ENCODE peak calls at places on chromosomes 12 and 14, in eight cellular contexts. One of them, this sample, is unnamed.

GRCh38 chr12:47356129-47356622 is 276.4 kb upstream of the AMIGO2 start:
- DNase-seq in islet precursor cell: no peak
- DNase-seq in colonic mucosa: no peak
- DNase-seq in NAMALWA: peak
- DNase-seq in naive B cell: peak
- DNase-seq in fibroblast of lung: no peak
- DNase-seq in MM.1S: no peak
- DNase-seq in NCI-H2029: no peak
- DNase-seq in this sample: peak

GRCh38 chr14:53894456-53894855 is 62.2 kb downstream of the BMP4 start:
- DNase-seq in islet precursor cell: no peak
- DNase-seq in colonic mucosa: no peak
- DNase-seq in NAMALWA: no peak
- DNase-seq in naive B cell: no peak
- DNase-seq in fibroblast of lung: peak
- DNase-seq in MM.1S: peak
- DNase-seq in NCI-H2029: no peak
- DNase-seq in this sample: peak

GRCh38 chr14:96201965-96202364 is 2.7 kb upstream of the BDKRB2 start:
- DNase-seq in islet precursor cell: no peak
- DNase-seq in colonic mucosa: no peak
- DNase-seq in NAMALWA: no peak
- DNase-seq in naive B cell: no peak
- DNase-seq in fibroblast of lung: no peak
- DNase-seq in MM.1S: no peak
- DNase-seq in NCI-H2029: no peak
- DNase-seq in this sample: no peak

GRCh38 chr12:117671734-117672133 is 297.1 kb downstream of the KSR2 start:
- DNase-seq in islet precursor cell: peak
- DNase-seq in colonic mucosa: no peak
- DNase-seq in NAMALWA: peak
- DNase-seq in naive B cell: no peak
- DNase-seq in fibroblast of lung: peak
- DNase-seq in MM.1S: no peak
- DNase-seq in NCI-H2029: peak
- DNase-seq in this sample: no peak

GRCh38 chr12:88371416-88372183 is 208.7 kb downstream of the KITLG start:
- DNase-seq in islet precursor cell: no peak
- DNase-seq in colonic mucosa: peak
- DNase-seq in NAMALWA: no peak
- DNase-seq in naive B cell: no peak
- DNase-seq in fibroblast of lung: no peak
- DNase-seq in MM.1S: no peak
- DNase-seq in NCI-H2029: no peak
- DNase-seq in this sample: peak

GRCh38 chr14:98957211-98958047 is 314.6 kb downstream of the BCL11B start:
- DNase-seq in islet precursor cell: peak
- DNase-seq in colonic mucosa: peak
- DNase-seq in NAMALWA: no peak
- DNase-seq in naive B cell: no peak
- DNase-seq in fibroblast of lung: peak
- DNase-seq in MM.1S: no peak
- DNase-seq in NCI-H2029: no peak
- DNase-seq in this sample: peak

GRCh38 chr12:115489253-115489652 is 788.2 kb downstream of the MED13L start:
- DNase-seq in islet precursor cell: no peak
- DNase-seq in colonic mucosa: no peak
- DNase-seq in NAMALWA: no peak
- DNase-seq in naive B cell: no peak
- DNase-seq in fibroblast of lung: no peak
- DNase-seq in MM.1S: no peak
- DNase-seq in NCI-H2029: no peak
- DNase-seq in this sample: no peak

GRCh38 chr12:19189522-19189921 is 60.0 kb downstream of the PLEKHA5 start:
- DNase-seq in islet precursor cell: no peak
- DNase-seq in colonic mucosa: no peak
- DNase-seq in NAMALWA: no peak
- DNase-seq in naive B cell: no peak
- DNase-seq in fibroblast of lung: peak
- DNase-seq in MM.1S: no peak
- DNase-seq in NCI-H2029: no peak
- DNase-seq in this sample: no peak

GRCh38 chr12:12481636-12482035 is 81.0 kb downstream of the DUSP16 start:
- DNase-seq in islet precursor cell: no peak
- DNase-seq in colonic mucosa: no peak
- DNase-seq in NAMALWA: no peak
- DNase-seq in naive B cell: no peak
- DNase-seq in fibroblast of lung: no peak
- DNase-seq in MM.1S: no peak
- DNase-seq in NCI-H2029: no peak
- DNase-seq in this sample: no peak

GRCh38 chr12:75760481-75761324 is 249.3 kb upstream of the KRR1 start:
- DNase-seq in islet precursor cell: no peak
- DNase-seq in colonic mucosa: no peak
- DNase-seq in NAMALWA: no peak
- DNase-seq in naive B cell: no peak
- DNase-seq in fibroblast of lung: no peak
- DNase-seq in MM.1S: no peak
- DNase-seq in NCI-H2029: no peak
- DNase-seq in this sample: no peak

GRCh38 chr14:70808402-70809237 is 693 bp downstream of the MAP3K9 start:
- DNase-seq in islet precursor cell: peak
- DNase-seq in colonic mucosa: peak
- DNase-seq in NAMALWA: no peak
- DNase-seq in naive B cell: peak
- DNase-seq in fibroblast of lung: peak
- DNase-seq in MM.1S: peak
- DNase-seq in NCI-H2029: no peak
- DNase-seq in this sample: no peak

GRCh38 chr14:100221419-100222218 is 17.3 kb upstream of the YY1 start:
- DNase-seq in islet precursor cell: peak
- DNase-seq in colonic mucosa: peak
- DNase-seq in NAMALWA: peak
- DNase-seq in naive B cell: peak
- DNase-seq in fibroblast of lung: peak
- DNase-seq in MM.1S: peak
- DNase-seq in NCI-H2029: peak
- DNase-seq in this sample: peak

GRCh38 chr14:74324945-74325361 is 22.2 kb upstream of the ABCD4 start:
- DNase-seq in islet precursor cell: no peak
- DNase-seq in colonic mucosa: no peak
- DNase-seq in NAMALWA: peak
- DNase-seq in naive B cell: no peak
- DNase-seq in fibroblast of lung: no peak
- DNase-seq in MM.1S: peak
- DNase-seq in NCI-H2029: no peak
- DNase-seq in this sample: peak

GRCh38 chr14:33573296-33573695 is 377.6 kb downstream of the EGLN3 start:
- DNase-seq in islet precursor cell: no peak
- DNase-seq in colonic mucosa: no peak
- DNase-seq in NAMALWA: no peak
- DNase-seq in naive B cell: no peak
- DNase-seq in fibroblast of lung: peak
- DNase-seq in MM.1S: no peak
- DNase-seq in NCI-H2029: no peak
- DNase-seq in this sample: no peak

GRCh38 chr12:122895290-122895689 is 634 bp downstream of the VPS37B start:
- DNase-seq in islet precursor cell: no peak
- DNase-seq in colonic mucosa: no peak
- DNase-seq in NAMALWA: no peak
- DNase-seq in naive B cell: no peak
- DNase-seq in fibroblast of lung: no peak
- DNase-seq in MM.1S: no peak
- DNase-seq in NCI-H2029: no peak
- DNase-seq in this sample: no peak

GRCh38 chr12:48815281-48816110 is 2.8 kb upstream of the CACNB3 start:
- DNase-seq in islet precursor cell: peak
- DNase-seq in colonic mucosa: peak
- DNase-seq in NAMALWA: peak
- DNase-seq in naive B cell: no peak
- DNase-seq in fibroblast of lung: peak
- DNase-seq in MM.1S: peak
- DNase-seq in NCI-H2029: peak
- DNase-seq in this sample: peak

GRCh38 chr12:71029302-71029701 is 108.8 kb upstream of the PTPRR start:
- DNase-seq in islet precursor cell: peak
- DNase-seq in colonic mucosa: no peak
- DNase-seq in NAMALWA: no peak
- DNase-seq in naive B cell: no peak
- DNase-seq in fibroblast of lung: no peak
- DNase-seq in MM.1S: no peak
- DNase-seq in NCI-H2029: no peak
- DNase-seq in this sample: no peak

GRCh38 chr12:55607821-55608602 is 28.7 kb upstream of the OR10P1 start:
- DNase-seq in islet precursor cell: no peak
- DNase-seq in colonic mucosa: no peak
- DNase-seq in NAMALWA: no peak
- DNase-seq in naive B cell: no peak
- DNase-seq in fibroblast of lung: no peak
- DNase-seq in MM.1S: no peak
- DNase-seq in NCI-H2029: no peak
- DNase-seq in this sample: no peak

GRCh38 chr12:98504368-98504617 is 11.1 kb upstream of the TMPO start:
- DNase-seq in islet precursor cell: no peak
- DNase-seq in colonic mucosa: no peak
- DNase-seq in NAMALWA: no peak
- DNase-seq in naive B cell: no peak
- DNase-seq in fibroblast of lung: no peak
- DNase-seq in MM.1S: peak
- DNase-seq in NCI-H2029: no peak
- DNase-seq in this sample: no peak

GRCh38 chr14:76203086-76204001 is 51.6 kb downstream of the GPATCH2L start:
- DNase-seq in islet precursor cell: peak
- DNase-seq in colonic mucosa: no peak
- DNase-seq in NAMALWA: peak
- DNase-seq in naive B cell: no peak
- DNase-seq in fibroblast of lung: peak
- DNase-seq in MM.1S: no peak
- DNase-seq in NCI-H2029: no peak
- DNase-seq in this sample: peak

GRCh38 chr14:75711796-75712211 is 50.8 kb downstream of the TTLL5 start:
- DNase-seq in islet precursor cell: peak
- DNase-seq in colonic mucosa: peak
- DNase-seq in NAMALWA: no peak
- DNase-seq in naive B cell: no peak
- DNase-seq in fibroblast of lung: peak
- DNase-seq in MM.1S: no peak
- DNase-seq in NCI-H2029: peak
- DNase-seq in this sample: peak

GRCh38 chr14:101020971-101021370 is 117.4 kb upstream of the RTL1 start:
- DNase-seq in islet precursor cell: peak
- DNase-seq in colonic mucosa: peak
- DNase-seq in NAMALWA: no peak
- DNase-seq in naive B cell: no peak
- DNase-seq in fibroblast of lung: no peak
- DNase-seq in MM.1S: no peak
- DNase-seq in NCI-H2029: no peak
- DNase-seq in this sample: no peak

GRCh38 chr12:50690923-50691322 is 73.0 kb upstream of the ATF1 start:
- DNase-seq in islet precursor cell: peak
- DNase-seq in colonic mucosa: no peak
- DNase-seq in NAMALWA: no peak
- DNase-seq in naive B cell: no peak
- DNase-seq in fibroblast of lung: peak
- DNase-seq in MM.1S: no peak
- DNase-seq in NCI-H2029: peak
- DNase-seq in this sample: peak

GRCh38 chr14:95559203-95559602 is 24.4 kb downstream of the GLRX5 start:
- DNase-seq in islet precursor cell: no peak
- DNase-seq in colonic mucosa: no peak
- DNase-seq in NAMALWA: no peak
- DNase-seq in naive B cell: no peak
- DNase-seq in fibroblast of lung: no peak
- DNase-seq in MM.1S: no peak
- DNase-seq in NCI-H2029: no peak
- DNase-seq in this sample: no peak

GRCh38 chr12:75825686-75826085 is 205.9 kb downstream of the PHLDA1 start:
- DNase-seq in islet precursor cell: no peak
- DNase-seq in colonic mucosa: no peak
- DNase-seq in NAMALWA: no peak
- DNase-seq in naive B cell: no peak
- DNase-seq in fibroblast of lung: peak
- DNase-seq in MM.1S: no peak
- DNase-seq in NCI-H2029: no peak
- DNase-seq in this sample: peak

GRCh38 chr12:114916124-114916523 is 232.1 kb upstream of the TBX3 start:
- DNase-seq in islet precursor cell: peak
- DNase-seq in colonic mucosa: no peak
- DNase-seq in NAMALWA: no peak
- DNase-seq in naive B cell: no peak
- DNase-seq in fibroblast of lung: peak
- DNase-seq in MM.1S: no peak
- DNase-seq in NCI-H2029: no peak
- DNase-seq in this sample: peak

GRCh38 chr12:55908726-55909512 is 18.8 kb downstream of the PYM1 start:
- DNase-seq in islet precursor cell: peak
- DNase-seq in colonic mucosa: no peak
- DNase-seq in NAMALWA: no peak
- DNase-seq in naive B cell: no peak
- DNase-seq in fibroblast of lung: peak
- DNase-seq in MM.1S: no peak
- DNase-seq in NCI-H2029: no peak
- DNase-seq in this sample: peak

GRCh38 chr14:54330876-54331275 is 65.9 kb upstream of the CDKN3 start:
- DNase-seq in islet precursor cell: peak
- DNase-seq in colonic mucosa: no peak
- DNase-seq in NAMALWA: no peak
- DNase-seq in naive B cell: no peak
- DNase-seq in fibroblast of lung: no peak
- DNase-seq in MM.1S: no peak
- DNase-seq in NCI-H2029: no peak
- DNase-seq in this sample: no peak

GRCh38 chr14:33682746-33683145 is 268.1 kb downstream of the EGLN3 start:
- DNase-seq in islet precursor cell: no peak
- DNase-seq in colonic mucosa: no peak
- DNase-seq in NAMALWA: no peak
- DNase-seq in naive B cell: no peak
- DNase-seq in fibroblast of lung: peak
- DNase-seq in MM.1S: no peak
- DNase-seq in NCI-H2029: no peak
- DNase-seq in this sample: peak

GRCh38 chr14:23539209-23539866 is 12.2 kb downstream of the ZFHX2 start:
- DNase-seq in islet precursor cell: peak
- DNase-seq in colonic mucosa: no peak
- DNase-seq in NAMALWA: peak
- DNase-seq in naive B cell: peak
- DNase-seq in fibroblast of lung: no peak
- DNase-seq in MM.1S: peak
- DNase-seq in NCI-H2029: peak
- DNase-seq in this sample: peak

GRCh38 chr12:52552055-52552454 is 890 bp downstream of the KRT71 start:
- DNase-seq in islet precursor cell: no peak
- DNase-seq in colonic mucosa: no peak
- DNase-seq in NAMALWA: no peak
- DNase-seq in naive B cell: no peak
- DNase-seq in fibroblast of lung: no peak
- DNase-seq in MM.1S: no peak
- DNase-seq in NCI-H2029: no peak
- DNase-seq in this sample: no peak

GRCh38 chr12:65501093-65501621 is 222.7 kb downstream of the MSRB3 start:
- DNase-seq in islet precursor cell: peak
- DNase-seq in colonic mucosa: no peak
- DNase-seq in NAMALWA: no peak
- DNase-seq in naive B cell: no peak
- DNase-seq in fibroblast of lung: peak
- DNase-seq in MM.1S: no peak
- DNase-seq in NCI-H2029: no peak
- DNase-seq in this sample: peak

GRCh38 chr14:97077253-97077653 is 280.1 kb downstream of the VRK1 start:
- DNase-seq in islet precursor cell: peak
- DNase-seq in colonic mucosa: peak
- DNase-seq in NAMALWA: peak
- DNase-seq in naive B cell: no peak
- DNase-seq in fibroblast of lung: peak
- DNase-seq in MM.1S: no peak
- DNase-seq in NCI-H2029: no peak
- DNase-seq in this sample: peak

GRCh38 chr14:89011727-89012271 is 187.3 kb downstream of the TTC8 start:
- DNase-seq in islet precursor cell: no peak
- DNase-seq in colonic mucosa: peak
- DNase-seq in NAMALWA: no peak
- DNase-seq in naive B cell: no peak
- DNase-seq in fibroblast of lung: no peak
- DNase-seq in MM.1S: no peak
- DNase-seq in NCI-H2029: no peak
- DNase-seq in this sample: no peak